ENCODE peak calls at places on chromosome 21, in four cellular contexts. V is CD8-positive, alpha-beta T cell; Z is left ventricle myocardium inferior; N is kidney epithelial cell. C is an unnamed sample.

GRCh38 chr21:45415188-45415942 is 10.4 kb downstream of the COL18A1 start:
- DNase-seq in V (no peak), Z (peak; percentile 13), N (no peak), C (no peak)

GRCh38 chr21:45318146-45318555 is 30.5 kb upstream of the POFUT2 start:
- DNase-seq in V (no peak), Z (no peak), N (no peak), C (no peak)

GRCh38 chr21:25887166-25887565 is 152.4 kb downstream of the GABPA start:
- DNase-seq in V (no peak), Z (no peak), N (no peak), C (no peak)

GRCh38 chr21:24869862-24870261 is 737.4 kb downstream of the MRPL39 start:
- DNase-seq in V (no peak), Z (no peak), N (no peak), C (no peak)

GRCh38 chr21:28598214-28598613 is 394.5 kb downstream of the LTN1 start:
- DNase-seq in V (no peak), Z (no peak), N (no peak), C (no peak)

GRCh38 chr21:42389449-42389835 is 6.4 kb downstream of the TMPRSS3 start:
- DNase-seq in V (no peak), Z (no peak), N (no peak), C (no peak)

GRCh38 chr21:45334591-45335081 is 46.9 kb upstream of the POFUT2 start:
- DNase-seq in V (no peak), Z (peak; percentile 9), N (no peak), C (no peak)

GRCh38 chr21:33543505-33544129 is 779 bp downstream of the SON start:
- DNase-seq in V (no peak), Z (peak; percentile 71), N (no peak), C (no peak)

GRCh38 chr21:45598109-45598508 is 45.4 kb upstream of the PCBP3 start:
- DNase-seq in V (no peak), Z (no peak), N (no peak), C (no peak)

GRCh38 chr21:24217141-24217540 is 1390.1 kb downstream of the MRPL39 start:
- DNase-seq in V (no peak), Z (no peak), N (no peak), C (no peak)

GRCh38 chr21:44946254-44947041 is 6.6 kb downstream of the SLX9 start:
- DNase-seq in V (no peak), Z (peak; percentile 18), N (no peak), C (no peak)

GRCh38 chr21:45329261-45330074 is 41.8 kb upstream of the POFUT2 start:
- DNase-seq in V (no peak), Z (peak; percentile 11), N (peak; percentile 62), C (no peak)

GRCh38 chr21:45417256-45417950 is 12.4 kb downstream of the COL18A1 start:
- DNase-seq in V (no peak), Z (peak; percentile 13), N (no peak), C (no peak)

GRCh38 chr21:28239345-28239744 is 753.3 kb downstream of the LTN1 start:
- DNase-seq in V (no peak), Z (peak; percentile 61), N (no peak), C (no peak)

DNA sequence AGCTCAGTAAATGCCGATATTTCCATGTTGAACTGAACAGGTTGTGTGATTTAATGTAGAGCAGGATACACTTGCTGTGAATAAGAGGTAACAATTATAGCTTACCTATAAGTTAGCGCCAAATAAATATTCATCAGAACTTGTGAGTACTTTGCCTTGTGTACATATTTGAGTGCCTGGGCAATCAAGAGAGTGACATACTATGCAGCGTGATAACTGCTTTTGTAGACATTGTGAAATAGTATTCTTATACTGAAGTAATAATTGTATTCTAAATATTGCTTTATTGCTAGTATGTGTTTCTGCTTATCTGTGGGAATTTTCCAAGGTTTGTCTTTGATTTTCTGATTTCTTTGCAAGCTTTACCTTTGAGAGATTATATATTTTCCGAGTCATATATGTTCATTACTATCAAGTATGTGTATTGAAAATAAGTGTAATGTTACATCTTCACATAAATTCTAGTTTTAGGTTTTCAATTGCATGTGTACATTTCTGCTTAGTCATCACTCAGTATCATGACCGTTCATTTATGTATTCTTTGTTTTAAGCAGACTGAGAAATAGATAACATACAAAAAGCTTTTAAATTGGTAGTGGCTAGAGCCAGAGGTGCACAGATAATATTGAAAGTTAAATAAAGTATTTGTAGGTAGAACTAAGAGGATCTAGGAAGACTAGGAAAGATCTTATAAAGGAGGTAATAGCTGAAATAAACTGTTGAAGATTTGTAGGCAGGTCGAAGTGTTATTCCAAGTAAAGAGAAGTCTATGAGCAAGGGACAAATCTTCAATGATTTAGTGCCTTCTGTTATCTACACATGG is 19.5 kb downstream of the USP25 start:
- DNase-seq in V (no peak), Z (no peak), N (no peak), C (no peak)
- H3K4me3 ChIP-seq in V (no peak overlapping the region), Z (no peak overlapping the region), N (no peak overlapping the region), C (no peak overlapping the region)

DNA sequence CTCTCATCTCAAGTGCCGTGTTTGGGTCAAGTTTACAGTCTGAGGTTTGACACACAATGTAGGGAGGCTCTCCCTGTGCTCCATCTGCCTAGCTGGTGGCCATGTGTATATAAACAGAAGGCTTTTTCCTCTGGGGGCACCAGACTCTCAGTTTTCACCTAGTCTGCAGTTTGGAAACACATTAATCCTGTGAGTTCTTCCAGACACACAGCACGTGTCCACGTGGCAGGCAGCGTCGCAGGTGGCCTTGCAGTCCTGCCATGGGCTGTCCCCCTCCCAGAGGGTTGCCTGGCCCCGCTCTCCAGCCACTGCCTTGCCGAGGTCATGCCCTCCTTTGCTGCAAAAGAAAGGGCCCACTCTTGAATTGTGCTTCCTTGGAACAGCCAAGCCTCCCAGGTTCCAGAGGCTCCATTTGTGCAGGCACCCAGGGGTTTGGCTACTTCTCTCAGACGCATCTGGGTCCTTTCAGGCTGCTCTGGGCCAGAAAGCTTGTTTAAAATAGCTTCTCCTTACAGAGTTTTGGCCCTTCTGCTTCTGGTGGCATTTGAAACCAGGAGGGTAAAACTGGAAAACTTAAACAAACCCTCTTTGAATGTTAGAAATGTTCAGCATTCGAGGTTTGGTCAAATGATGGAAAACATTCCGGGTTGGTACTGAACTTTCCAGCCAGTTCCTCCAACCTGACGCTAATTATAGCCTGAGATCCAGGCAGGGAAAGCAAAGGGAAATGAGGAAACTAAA is 4.4 kb upstream of the RUNX1 start:
- DNase-seq in V (no peak), Z (no peak), N (no peak), C (no peak)
- TF ChIP-seq CTCF in V (no peak), Z (no peak), N (no peak), C (peak; percentile 24)

GRCh38 chr21:36709030-36709867 is 10.3 kb downstream of the SIM2 start:
- DNase-seq in V (no peak), Z (no peak), N (no peak), C (no peak)
- H3K4me3 ChIP-seq in V (no peak overlapping the region), Z (peak overlapping the region; percentile 44), N (no peak overlapping the region), C (no peak overlapping the region)

DNA sequence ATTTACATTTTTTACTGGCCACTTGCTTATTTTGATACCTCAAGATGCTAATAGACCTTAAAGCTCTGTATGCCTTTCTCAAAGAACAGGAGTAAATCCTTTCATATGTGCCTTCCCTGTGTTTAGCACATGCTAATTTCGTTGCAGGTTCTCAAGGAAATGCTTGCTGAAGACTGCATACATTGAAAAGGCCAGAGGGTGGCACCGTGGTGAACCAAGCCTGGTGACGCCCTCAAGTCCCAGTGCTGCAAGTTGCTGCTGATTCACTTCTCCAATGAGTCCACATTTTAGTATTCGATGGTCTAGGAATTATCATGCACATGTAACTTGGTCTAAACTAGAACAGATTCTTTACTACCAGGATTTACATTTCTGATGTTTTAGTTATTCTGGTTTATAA is 94.1 kb downstream of the CLDN17 start:
- DNase-seq in V (no peak), Z (no peak), N (peak; percentile 5), C (no peak)
- TF ChIP-seq CTCF in V (no peak), Z (peak; percentile 41), N (peak; percentile 43), C (no peak)

GRCh38 chr21:43811262-43812105 is 22.1 kb downstream of the RRP1 start:
- DNase-seq in V (no peak), Z (no peak), N (no peak), C (no peak)
- H3K4me3 ChIP-seq in V (no peak overlapping the region), Z (peak overlapping the region; percentile 41), N (no peak overlapping the region), C (no peak overlapping the region)

GRCh38 chr21:22597660-22598255 is 1599.5 kb downstream of the NCAM2 start:
- DNase-seq in V (no peak), Z (no peak), N (no peak), C (no peak)
- TF ChIP-seq CTCF in V (no peak), Z (no peak), N (no peak), C (no peak)

GRCh38 chr21:19998450-19998849 is 999.8 kb upstream of the NCAM2 start:
- DNase-seq in V (no peak), Z (no peak), N (no peak), C (no peak)

GRCh38 chr21:19995253-19995652 is 1003.0 kb upstream of the NCAM2 start:
- DNase-seq in V (no peak), Z (no peak), N (no peak), C (no peak)

GRCh38 chr21:20004353-20004752 is 993.9 kb upstream of the NCAM2 start:
- DNase-seq in V (no peak), Z (no peak), N (no peak), C (no peak)

DNA sequence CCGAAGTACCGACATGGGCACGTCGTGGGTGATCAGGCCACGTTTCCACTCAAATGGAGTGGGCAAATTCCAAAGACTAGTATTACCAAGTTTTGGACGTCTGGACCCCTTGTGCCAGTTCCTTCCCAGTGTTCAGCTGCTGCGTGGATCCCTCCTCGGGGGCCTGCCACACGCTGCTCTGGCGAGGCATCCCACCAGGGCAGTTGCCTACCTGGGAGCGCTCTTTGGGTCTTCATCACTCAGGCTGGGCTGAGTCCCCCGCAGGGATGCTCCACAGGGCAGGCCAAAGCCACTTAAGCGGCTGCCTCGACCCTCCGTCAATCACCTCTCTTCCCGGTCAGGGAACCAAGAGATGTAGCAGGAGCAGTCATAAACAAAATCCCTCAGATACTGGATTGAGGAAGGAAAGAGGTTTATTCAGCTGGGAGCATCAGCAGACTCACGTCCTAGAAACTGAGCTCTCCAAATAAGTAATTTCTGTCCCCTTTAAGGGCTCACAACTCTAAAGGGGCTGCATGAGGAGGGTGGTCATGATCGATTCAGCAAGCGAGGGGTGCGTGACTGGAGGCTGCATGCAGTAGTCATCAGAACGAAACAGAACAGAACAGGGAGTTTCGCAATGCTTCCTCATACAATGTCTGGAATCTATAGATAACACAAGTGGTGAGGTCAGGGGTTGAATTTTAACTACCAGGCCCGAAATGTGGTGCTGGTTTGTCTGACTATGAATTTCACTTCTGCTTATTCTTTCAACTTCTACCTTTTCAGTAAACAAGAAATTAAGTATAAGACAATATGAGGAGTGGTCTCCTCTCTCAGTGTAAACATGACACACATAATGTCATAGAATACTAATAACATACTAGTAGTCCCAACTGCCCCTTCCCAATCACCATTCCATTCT is 998.6 kb upstream of the NCAM2 start:
- DNase-seq in V (no peak), Z (no peak), N (no peak), C (no peak)
- H3K4me3 ChIP-seq in V (no peak overlapping the region), Z (no peak overlapping the region), N (no peak overlapping the region), C (no peak overlapping the region)

C was measured in AG09309.